ENCODE peak calls at places on chromosomes 6 and 20, in ten cellular contexts. X is aorta, L is mammary epithelial cell, Q is body of pancreas, O is foreskin keratinocyte, S is heart right ventricle, D is SJSA1, W is transverse colon, I is prostate gland, F is substantia nigra. T is an unnamed sample.

GRCh38 chr6:31070711-31071197 is 41.6 kb downstream of the C6orf15 start:
- DNase-seq in L (peak; percentile 74), F (no peak), S (no peak), D (peak; percentile 61), X (no peak), O (no peak), W (no peak), Q (peak; percentile 58), I (peak; percentile 65), T (no peak)

GRCh38 chr6:1872649-1873131 is 263.0 kb downstream of the FOXC1 start:
- DNase-seq in W (no peak), O (no peak), Q (peak; percentile 44), F (no peak), I (no peak), S (no peak), X (no peak), L (no peak), D (peak; percentile 69), T (no peak)

GRCh38 chr6:158625881-158626305 is 18.6 kb downstream of the DYNLT1 start:
- DNase-seq in S (no peak), O (no peak), L (no peak), F (no peak), Q (peak; percentile 11), I (no peak), D (no peak), W (no peak), X (no peak), T (no peak)

GRCh38 chr6:14682821-14683220 is 563.0 kb upstream of the JARID2 start:
- DNase-seq in D (no peak), O (peak; percentile 58), S (no peak), W (no peak), X (no peak), Q (no peak), L (peak; percentile 68), I (no peak), F (no peak), T (no peak)

GRCh38 chr20:58308680-58309527 is 611 bp upstream of the RAB22A start:
- DNase-seq in W (peak; percentile 48), O (no peak), D (no peak), X (peak; percentile 78), F (peak; percentile 23), Q (no peak), I (peak; percentile 50), L (peak; percentile 40), S (peak; percentile 75), T (no peak)

GRCh38 chr6:20207096-20207454 is 5.2 kb downstream of the MBOAT1 start:
- DNase-seq in W (no peak), L (no peak), I (no peak), D (no peak), F (no peak), O (no peak), X (no peak), S (no peak), Q (no peak), T (no peak)

GRCh38 chr6:133610271-133610840 is 278.6 kb upstream of the TCF21 start:
- DNase-seq in F (no peak), I (no peak), S (no peak), D (no peak), L (no peak), W (no peak), O (no peak), Q (no peak), X (no peak), T (no peak)

GRCh38 chr6:143253630-143254029 is 192.9 kb downstream of the AIG1 start:
- DNase-seq in W (no peak), I (no peak), L (no peak), O (no peak), X (no peak), S (no peak), Q (no peak), F (no peak), D (no peak), T (no peak)

GRCh38 chr6:42387336-42387735 is 64.4 kb downstream of the TRERF1 start:
- DNase-seq in X (no peak), Q (no peak), D (no peak), I (no peak), F (no peak), O (no peak), W (no peak), S (no peak), L (peak; percentile 70), T (no peak)

GRCh38 chr6:42388046-42388445 is 63.7 kb downstream of the TRERF1 start:
- DNase-seq in Q (no peak), W (no peak), O (no peak), X (no peak), S (no peak), F (no peak), L (no peak), D (no peak), I (no peak), T (no peak)

GRCh38 chr6:42381850-42382249 is 69.9 kb downstream of the TRERF1 start:
- DNase-seq in D (no peak), L (no peak), O (no peak), S (no peak), Q (no peak), F (no peak), W (no peak), I (no peak), X (no peak), T (no peak)

GRCh38 chr6:42383421-42384208 is 68.1 kb downstream of the TRERF1 start:
- DNase-seq in D (no peak), L (no peak), I (no peak), Q (no peak), X (no peak), S (no peak), F (no peak), W (no peak), O (no peak), T (no peak)

GRCh38 chr6:42385339-42385738 is 66.4 kb downstream of the TRERF1 start:
- DNase-seq in I (no peak), F (no peak), S (no peak), Q (no peak), D (no peak), O (no peak), L (no peak), W (no peak), X (no peak), T (no peak)
- H3K27ac ChIP-seq in I (no peak overlapping the region), F (no peak overlapping the region), S (no peak overlapping the region), Q (no peak overlapping the region), D (no peak overlapping the region), O (no peak overlapping the region), L (no peak overlapping the region), W (no peak overlapping the region), X (no peak overlapping the region), T (no peak overlapping the region)

GRCh38 chr6:36627141-36627540 is 33.0 kb downstream of the SRSF3 start:
- DNase-seq in F (no peak), L (no peak), W (peak; percentile 6), Q (no peak), X (peak; percentile 28), O (no peak), D (no peak), S (no peak), I (no peak), T (no peak)

GRCh38 chr6:36624461-36625160 is 30.4 kb downstream of the SRSF3 start:
- DNase-seq in D (no peak), W (peak; percentile 5), Q (no peak), F (no peak), O (no peak), X (peak; percentile 39), I (no peak), S (no peak), L (no peak), T (no peak)

GRCh38 chr6:36626636-36627035 is 32.5 kb downstream of the SRSF3 start:
- DNase-seq in Q (no peak), W (peak; percentile 6), X (peak; percentile 2), D (no peak), O (no peak), F (no peak), I (no peak), L (no peak), S (no peak), T (no peak)

GRCh38 chr6:36623547-36624459 is 29.6 kb downstream of the SRSF3 start:
- DNase-seq in O (peak; percentile 41), S (peak; percentile 82), F (peak; percentile 15), I (peak; percentile 89), W (peak; percentile 94), D (peak; percentile 83), Q (peak; percentile 90), X (peak; percentile 87), L (peak; percentile 82), T (no peak)

DNA sequence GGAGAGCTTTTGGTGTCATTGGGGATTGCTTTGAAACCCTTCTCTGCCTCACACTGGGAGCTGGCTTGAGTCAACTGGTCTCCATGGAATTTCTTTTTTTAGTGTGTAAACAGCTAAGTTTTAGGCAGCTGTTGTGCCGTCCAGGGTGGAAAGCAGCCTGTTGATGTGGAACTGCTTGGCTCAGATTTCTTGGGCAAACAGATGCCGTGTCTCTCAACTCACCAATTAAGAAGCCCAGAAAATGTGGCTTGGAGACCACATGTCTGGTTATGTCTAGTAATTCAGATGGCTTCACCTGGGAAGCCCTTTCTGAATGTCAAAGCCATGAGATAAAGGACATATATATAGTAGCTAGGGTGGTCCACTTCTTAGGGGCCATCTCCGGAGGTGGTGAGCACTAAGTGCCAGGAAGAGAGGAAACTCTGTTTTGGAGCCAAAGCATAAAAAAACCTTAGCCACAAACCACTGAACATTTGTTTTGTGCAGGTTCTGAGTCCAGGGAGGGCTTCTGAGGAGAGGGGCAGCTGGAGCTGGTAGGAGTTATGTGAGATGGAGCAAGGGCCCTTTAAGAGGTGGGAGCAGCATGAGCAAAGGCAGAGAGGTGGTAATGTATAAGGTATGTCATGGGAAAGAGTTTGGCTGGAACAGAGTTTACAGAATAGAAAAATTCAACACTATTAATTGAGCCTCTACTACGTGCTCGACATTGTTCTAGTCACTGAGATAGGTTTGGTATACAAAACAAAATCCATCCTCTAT is 31.2 kb downstream of the SRSF3 start:
- DNase-seq in F (no peak), W (peak; percentile 8), S (no peak), X (peak; percentile 58), Q (peak; percentile 44), L (no peak), I (no peak), O (no peak), D (no peak), T (no peak)
- H3K27ac ChIP-seq in F (no peak overlapping the region), W (peak overlapping the region; percentile 69), S (no peak overlapping the region), X (no peak overlapping the region), Q (no peak overlapping the region), L (no peak overlapping the region), I (no peak overlapping the region), O (no peak overlapping the region), D (no peak overlapping the region), T (no peak overlapping the region)

DNA sequence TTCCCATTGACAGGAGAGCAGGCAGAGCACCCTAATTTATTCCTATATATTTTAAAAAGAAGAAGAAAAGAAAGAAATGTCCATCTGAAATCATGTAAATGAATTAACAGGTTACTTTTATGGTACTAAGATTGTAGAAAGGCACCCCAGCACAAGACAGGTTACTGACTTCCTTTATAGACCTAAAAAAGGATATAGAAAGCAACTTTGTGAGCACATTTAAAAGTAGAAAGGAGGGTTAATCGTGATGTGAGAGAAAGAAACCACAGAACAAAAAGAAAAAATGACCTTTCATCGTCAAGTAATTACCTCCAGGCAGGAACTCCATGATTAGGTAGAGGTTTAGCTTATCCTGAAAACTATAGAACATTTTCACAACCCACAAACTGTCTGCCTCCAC is 29.9 kb downstream of the STK38 start:
- DNase-seq in O (no peak), Q (no peak), L (no peak), X (no peak), S (no peak), D (no peak), I (no peak), F (no peak), W (no peak), T (no peak)
- H3K27ac ChIP-seq in O (no peak overlapping the region), Q (no peak overlapping the region), L (no peak overlapping the region), X (no peak overlapping the region), S (no peak overlapping the region), D (no peak overlapping the region), I (no peak overlapping the region), F (no peak overlapping the region), W (no peak overlapping the region), T (no peak overlapping the region)

DNA sequence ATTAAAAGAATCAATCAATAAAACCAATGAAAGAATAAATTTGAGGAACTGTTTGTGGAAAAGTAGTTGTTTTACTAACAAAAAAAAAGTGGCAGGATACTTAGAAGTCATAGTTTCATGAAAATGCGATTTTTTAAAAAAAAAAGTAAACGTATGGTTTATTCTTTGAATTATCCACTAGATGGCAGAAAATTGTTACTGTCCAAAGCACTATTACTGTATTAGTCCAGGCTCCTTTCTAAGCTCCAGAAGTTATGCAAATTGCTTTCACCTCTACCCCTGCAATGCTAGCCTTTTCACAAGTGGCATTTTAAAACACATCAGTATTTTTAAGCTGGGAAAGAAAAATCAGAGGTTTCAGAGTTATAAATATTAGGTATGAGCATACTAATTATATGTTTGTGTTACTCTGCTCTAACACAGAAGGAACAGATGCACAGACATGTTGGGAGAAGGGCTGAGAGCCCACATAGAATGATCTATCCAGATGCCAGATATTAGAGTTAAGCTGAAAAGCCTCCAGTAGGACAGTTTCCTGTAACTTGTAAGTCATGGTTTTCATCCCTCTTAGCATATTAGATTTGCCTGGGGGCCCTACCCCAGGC is 63.9 kb downstream of the FHL5 start:
- DNase-seq in Q (no peak), D (no peak), X (no peak), I (no peak), O (no peak), L (peak; percentile 1), S (no peak), F (no peak), W (no peak), T (no peak)
- H3K27ac ChIP-seq in Q (no peak overlapping the region), D (no peak overlapping the region), X (no peak overlapping the region), I (no peak overlapping the region), O (no peak overlapping the region), L (no peak overlapping the region), S (no peak overlapping the region), F (no peak overlapping the region), W (no peak overlapping the region), T (no peak overlapping the region)